ENCODE peak calls at places on chromosomes 4 and X, in four cellular contexts. One of them, this sample, is unnamed.

GRCh38 chr4:98446499-98447375 is 185.6 kb downstream of the RAP1GDS1 start:
- DNase-seq in NCI-H226: no peak
- DNase-seq in central memory CD4-positive, alpha-beta T cell: peak; percentile 76
- DNase-seq in amygdala: no peak
- DNase-seq in this sample: no peak

GRCh38 chr4:177964693-177965168 is 522.5 kb upstream of the AGA start:
- DNase-seq in NCI-H226: no peak
- DNase-seq in amygdala: no peak
- DNase-seq in central memory CD4-positive, alpha-beta T cell: no peak
- DNase-seq in this sample: no peak

GRCh38 chrX:43644124-43644701 is 11.9 kb upstream of the MAOA start:
- DNase-seq in amygdala: no peak
- DNase-seq in NCI-H226: peak; percentile 78
- DNase-seq in central memory CD4-positive, alpha-beta T cell: no peak
- DNase-seq in this sample: no peak

GRCh38 chr4:80452768-80453167 is 117.2 kb downstream of the CFAP299 start:
- DNase-seq in central memory CD4-positive, alpha-beta T cell: no peak
- DNase-seq in amygdala: no peak
- DNase-seq in NCI-H226: no peak
- DNase-seq in this sample: no peak

GRCh38 chrX:111719426-111720210 is 38.6 kb downstream of the ALG13 start:
- DNase-seq in amygdala: no peak
- DNase-seq in NCI-H226: no peak
- DNase-seq in central memory CD4-positive, alpha-beta T cell: no peak
- DNase-seq in this sample: no peak

GRCh38 chr4:100721077-100721476 is 203.3 kb upstream of the EMCN start:
- DNase-seq in amygdala: no peak
- DNase-seq in NCI-H226: peak; percentile 4
- DNase-seq in central memory CD4-positive, alpha-beta T cell: no peak
- DNase-seq in this sample: no peak

GRCh38 chr4:23333946-23334878 is 555.6 kb downstream of the PPARGC1A start:
- DNase-seq in amygdala: no peak
- DNase-seq in NCI-H226: peak; percentile 75
- DNase-seq in central memory CD4-positive, alpha-beta T cell: peak; percentile 80
- DNase-seq in this sample: no peak

GRCh38 chr4:173005912-173006633 is 162.5 kb upstream of the GALNT7 start:
- DNase-seq in NCI-H226: no peak
- DNase-seq in central memory CD4-positive, alpha-beta T cell: no peak
- DNase-seq in amygdala: no peak
- DNase-seq in this sample: peak; percentile 48

GRCh38 chr4:148735432-148736155 is 293.4 kb upstream of the NR3C2 start:
- DNase-seq in amygdala: no peak
- DNase-seq in NCI-H226: peak; percentile 4
- DNase-seq in central memory CD4-positive, alpha-beta T cell: no peak
- DNase-seq in this sample: no peak

This sample was measured in BE2C.